ENCODE peak calls at places on chromosomes 7 and 10, in four cellular contexts. One of them, this sample, is unnamed.

GRCh38 chr7:113085781-113086390 is 741 bp downstream of the GPR85 start:
- DNase-seq in K562: no peak
- DNase-seq in SK-N-SH: peak; percentile 38
- DNase-seq in GM12878: no peak
- DNase-seq in this sample: no peak

GRCh38 chr10:90458571-90458970 is 399.3 kb downstream of the HTR7 start:
- DNase-seq in GM12878: no peak
- DNase-seq in K562: no peak
- DNase-seq in SK-N-SH: no peak
- DNase-seq in this sample: no peak

GRCh38 chr7:159088016-159088865 is 56.4 kb downstream of the VIPR2 start:
- DNase-seq in SK-N-SH: no peak
- DNase-seq in K562: no peak
- DNase-seq in GM12878: no peak
- DNase-seq in this sample: no peak

GRCh38 chr7:5284304-5285281 is 1.9 kb downstream of the SLC29A4 start:
- DNase-seq in GM12878: peak; percentile 4
- DNase-seq in K562: peak; percentile 36
- DNase-seq in SK-N-SH: peak; percentile 90
- DNase-seq in this sample: peak; percentile 87

GRCh38 chr10:132628966-132629900 is 91.6 kb downstream of the INPP5A start:
- DNase-seq in SK-N-SH: no peak
- DNase-seq in K562: no peak
- DNase-seq in GM12878: no peak
- DNase-seq in this sample: no peak

GRCh38 chr7:43443380-43443779 is 139.5 kb upstream of the STK17A start:
- DNase-seq in K562: no peak
- DNase-seq in GM12878: no peak
- DNase-seq in SK-N-SH: no peak
- DNase-seq in this sample: no peak

GRCh38 chr7:303884-304573 is 14.1 kb downstream of the FOXL3 start:
- DNase-seq in GM12878: no peak
- DNase-seq in SK-N-SH: no peak
- DNase-seq in K562: no peak
- DNase-seq in this sample: no peak

GRCh38 chr7:50803359-50804337 is 21.0 kb upstream of the GRB10 start:
- DNase-seq in GM12878: no peak
- DNase-seq in SK-N-SH: no peak
- DNase-seq in K562: no peak
- DNase-seq in this sample: no peak

GRCh38 chr10:70518695-70519094 is 40.1 kb downstream of the PALD1 start:
- DNase-seq in K562: no peak
- DNase-seq in GM12878: no peak
- DNase-seq in SK-N-SH: no peak
- DNase-seq in this sample: no peak

GRCh38 chr10:6095810-6096209 is 7.0 kb downstream of the RBM17 start:
- DNase-seq in GM12878: no peak
- DNase-seq in SK-N-SH: no peak
- DNase-seq in K562: no peak
- DNase-seq in this sample: no peak

GRCh38 chr10:82969405-82969804 is 1094.4 kb downstream of the NRG3 start:
- DNase-seq in SK-N-SH: peak; percentile 14
- DNase-seq in K562: no peak
- DNase-seq in GM12878: no peak
- DNase-seq in this sample: no peak

GRCh38 chr10:96470108-96470743 is 43.5 kb downstream of the TLL2 start:
- DNase-seq in K562: peak; percentile 23
- DNase-seq in GM12878: no peak
- DNase-seq in SK-N-SH: peak; percentile 78
- DNase-seq in this sample: peak; percentile 18

GRCh38 chr10:59505931-59506330 is 143.6 kb upstream of the FAM13C start:
- DNase-seq in GM12878: no peak
- DNase-seq in K562: no peak
- DNase-seq in SK-N-SH: no peak
- DNase-seq in this sample: no peak
- TF ChIP-seq NFIC in GM12878: no peak
- TF ChIP-seq NFIC in K562: no peak
- TF ChIP-seq NFIC in SK-N-SH: no peak
- TF ChIP-seq NFIC in this sample: no peak

GRCh38 chr10:86798636-86799035 is 42.2 kb downstream of the BMPR1A start:
- DNase-seq in K562: no peak
- DNase-seq in GM12878: peak; percentile 57
- DNase-seq in SK-N-SH: no peak
- DNase-seq in this sample: no peak
- TF ChIP-seq NFIC in K562: no peak
- TF ChIP-seq NFIC in GM12878: no peak
- TF ChIP-seq NFIC in SK-N-SH: no peak
- TF ChIP-seq NFIC in this sample: no peak

DNA sequence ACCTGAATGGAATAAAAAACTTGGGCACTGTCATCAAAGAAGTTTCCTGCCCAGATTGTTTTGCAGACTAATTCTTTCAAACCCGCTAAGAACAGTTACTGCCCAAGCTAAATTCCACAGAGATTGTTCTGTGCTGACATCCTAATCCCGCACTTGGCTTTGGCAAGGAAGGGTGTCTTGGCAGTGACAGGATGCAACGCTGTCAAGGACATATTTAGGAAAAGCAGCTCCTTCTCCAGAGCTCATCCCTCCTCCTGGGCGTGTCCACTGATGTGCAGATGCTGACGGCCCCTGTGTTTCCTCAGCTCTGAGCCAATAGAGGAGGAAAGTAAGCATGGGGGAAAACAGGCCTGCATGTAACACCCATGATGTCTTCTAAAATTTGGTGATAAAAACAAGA is 74.2 kb downstream of the EEPD1 start:
- DNase-seq in GM12878: no peak
- DNase-seq in K562: no peak
- DNase-seq in SK-N-SH: no peak
- DNase-seq in this sample: no peak
- TF ChIP-seq NFIC in GM12878: no peak
- TF ChIP-seq NFIC in K562: no peak
- TF ChIP-seq NFIC in SK-N-SH: no peak
- TF ChIP-seq NFIC in this sample: no peak

DNA sequence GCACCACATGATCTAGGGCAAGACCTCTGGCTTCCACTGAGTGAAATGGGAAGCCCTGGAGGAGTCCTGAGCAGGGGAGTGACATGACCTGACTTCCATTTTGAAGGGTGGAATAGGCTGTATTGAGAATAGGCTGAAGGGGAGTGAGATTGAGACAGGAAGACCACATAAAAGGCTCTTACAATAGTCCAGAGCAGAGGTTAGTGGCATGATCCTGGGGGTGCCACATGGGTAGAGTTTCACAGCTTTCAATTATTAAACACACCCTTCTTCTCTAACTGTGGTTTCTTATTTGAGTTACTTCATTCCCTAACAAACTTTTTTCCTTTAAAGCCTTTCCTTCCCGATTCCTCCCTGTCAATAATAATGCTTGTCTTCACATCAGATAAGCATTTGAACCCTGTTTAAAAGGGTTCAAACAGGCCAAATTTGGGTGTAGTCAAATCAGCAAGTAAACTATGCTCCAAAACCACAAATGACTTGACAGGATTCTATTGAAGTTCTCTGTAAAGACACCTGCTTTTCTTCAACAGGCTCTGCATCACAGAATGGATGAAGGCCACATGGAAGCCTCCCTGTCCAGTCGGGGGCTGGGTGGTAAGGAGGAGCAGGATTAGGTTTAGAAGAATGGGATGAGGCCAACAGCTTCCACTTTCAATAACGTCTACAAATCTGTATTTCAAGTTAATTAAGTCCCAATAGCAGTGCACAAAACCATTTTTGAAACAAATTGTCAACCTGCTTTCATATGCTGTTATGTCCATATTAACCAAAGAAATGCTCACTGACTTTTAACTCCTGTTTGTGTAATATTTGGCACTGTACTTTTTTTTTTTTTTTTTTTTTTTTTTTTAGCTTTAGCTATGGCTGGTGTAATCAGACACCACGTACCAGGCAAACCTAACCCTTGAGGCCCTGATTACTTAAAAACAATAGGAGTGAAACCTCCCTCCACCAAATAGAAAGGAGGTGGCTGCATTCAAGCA is 131.9 kb downstream of the NRCAM start:
- DNase-seq in K562: no peak
- DNase-seq in SK-N-SH: no peak
- DNase-seq in GM12878: no peak
- DNase-seq in this sample: no peak
- TF ChIP-seq NFIC in K562: no peak
- TF ChIP-seq NFIC in SK-N-SH: no peak
- TF ChIP-seq NFIC in GM12878: no peak
- TF ChIP-seq NFIC in this sample: no peak

GRCh38 chr10:124894569-124895215 is 47.2 kb upstream of the ZRANB1 start:
- DNase-seq in GM12878: no peak
- DNase-seq in K562: no peak
- DNase-seq in SK-N-SH: no peak
- DNase-seq in this sample: no peak
- TF ChIP-seq NFIC in GM12878: no peak
- TF ChIP-seq NFIC in K562: no peak
- TF ChIP-seq NFIC in SK-N-SH: no peak
- TF ChIP-seq NFIC in this sample: no peak

GRCh38 chr7:127348247-127348631 is 44.3 kb downstream of the ZNF800 start:
- DNase-seq in K562: no peak
- DNase-seq in SK-N-SH: no peak
- DNase-seq in GM12878: no peak
- DNase-seq in this sample: no peak

GRCh38 chr7:127349881-127350280 is 42.6 kb downstream of the ZNF800 start:
- DNase-seq in GM12878: no peak
- DNase-seq in SK-N-SH: no peak
- DNase-seq in K562: no peak
- DNase-seq in this sample: no peak

GRCh38 chr7:127347567-127348246 is 44.8 kb downstream of the ZNF800 start:
- DNase-seq in GM12878: no peak
- DNase-seq in K562: peak; percentile 75
- DNase-seq in SK-N-SH: peak; percentile 96
- DNase-seq in this sample: peak; percentile 28

GRCh38 chr7:127350586-127350985 is 41.9 kb downstream of the ZNF800 start:
- DNase-seq in SK-N-SH: no peak
- DNase-seq in K562: no peak
- DNase-seq in GM12878: no peak
- DNase-seq in this sample: no peak

DNA sequence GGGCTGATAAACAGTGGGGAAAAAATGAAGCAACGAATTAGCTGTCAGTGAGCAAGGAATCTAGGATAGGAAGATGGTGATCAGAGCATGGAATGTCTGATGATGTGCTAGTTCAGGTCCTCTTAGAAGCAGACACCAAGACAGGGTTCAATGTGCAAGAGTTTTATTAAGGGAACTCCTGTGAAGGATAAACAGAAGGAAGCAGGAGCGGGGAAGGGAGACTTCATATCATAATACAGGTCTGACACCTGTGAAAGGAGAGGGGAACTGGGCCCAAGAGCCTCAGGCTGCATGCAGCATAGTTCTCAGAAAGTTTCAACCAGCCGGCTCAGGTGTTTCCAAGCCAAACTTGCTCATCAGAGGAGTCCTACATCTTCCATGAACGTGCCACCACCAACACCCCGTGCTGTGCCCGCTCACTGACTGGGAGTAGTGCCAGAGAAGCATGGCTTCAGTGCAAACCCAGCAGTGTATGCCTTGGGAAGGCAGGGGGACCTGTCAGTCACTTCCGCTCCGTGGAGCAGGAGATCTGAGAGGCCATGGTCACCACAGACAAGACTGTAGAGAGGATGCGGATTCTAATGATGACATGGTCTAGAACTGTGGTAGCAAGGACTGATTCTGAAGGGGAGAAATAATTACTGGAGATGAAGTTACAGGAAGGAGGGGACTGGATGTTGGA is 45.8 kb downstream of the ZNF800 start:
- DNase-seq in GM12878: no peak
- DNase-seq in SK-N-SH: no peak
- DNase-seq in K562: no peak
- DNase-seq in this sample: no peak
- TF ChIP-seq NFIC in GM12878: no peak
- TF ChIP-seq NFIC in SK-N-SH: no peak
- TF ChIP-seq NFIC in K562: no peak
- TF ChIP-seq NFIC in this sample: no peak

GRCh38 chr10:93852721-93853120 is 41.1 kb upstream of the SLC35G1 start:
- DNase-seq in GM12878: no peak
- DNase-seq in K562: no peak
- DNase-seq in SK-N-SH: no peak
- DNase-seq in this sample: no peak

GRCh38 chr10:93844979-93845626 is 48.7 kb upstream of the SLC35G1 start:
- DNase-seq in SK-N-SH: no peak
- DNase-seq in K562: no peak
- DNase-seq in GM12878: no peak
- DNase-seq in this sample: no peak

GRCh38 chr10:93850484-93851015 is 43.2 kb upstream of the SLC35G1 start:
- DNase-seq in GM12878: no peak
- DNase-seq in K562: no peak
- DNase-seq in SK-N-SH: no peak
- DNase-seq in this sample: no peak

GRCh38 chr10:93851169-93851568 is 42.6 kb upstream of the SLC35G1 start:
- DNase-seq in K562: no peak
- DNase-seq in SK-N-SH: no peak
- DNase-seq in GM12878: no peak
- DNase-seq in this sample: no peak

GRCh38 chr10:93849605-93850004 is 44.2 kb upstream of the SLC35G1 start:
- DNase-seq in K562: no peak
- DNase-seq in SK-N-SH: no peak
- DNase-seq in GM12878: no peak
- DNase-seq in this sample: no peak
- TF ChIP-seq NFIC in K562: no peak
- TF ChIP-seq NFIC in SK-N-SH: no peak
- TF ChIP-seq NFIC in GM12878: no peak
- TF ChIP-seq NFIC in this sample: no peak